ENCODE peak calls at places on chromosomes 2 and 18, in four cellular contexts. G is HuH-7.5, Z is cardiac fibroblast, F is pulmonary artery endothelial cell. A is an unnamed sample.

GRCh38 chr18:61929881-61930640 is 37.3 kb upstream of the RNF152 start:
- DNase-seq in G (no peak), Z (no peak), F (no peak), A (peak)

GRCh38 chr18:62245699-62246098 is 58.6 kb downstream of the RELCH start:
- DNase-seq in G (no peak), Z (no peak), F (no peak), A (no peak)

GRCh38 chr2:20207051-20207450 is 17.9 kb downstream of the SDC1 start:
- DNase-seq in G (no peak), Z (no peak), F (no peak), A (no peak)

GRCh38 chr2:128638311-128638710 is 319.6 kb upstream of the HS6ST1 start:
- DNase-seq in G (no peak), Z (no peak), F (no peak), A (no peak)

GRCh38 chr18:48028716-48029115 is 98.3 kb upstream of the SMAD2 start:
- DNase-seq in G (no peak), Z (no peak), F (no peak), A (no peak)

GRCh38 chr2:68594674-68595492 is 48.5 kb upstream of the PROKR1 start:
- DNase-seq in G (no peak), Z (peak), F (peak), A (peak)

GRCh38 chr2:101546376-101547058 is 71.6 kb upstream of the RFX8 start:
- DNase-seq in G (no peak), Z (peak), F (peak), A (peak)

GRCh38 chr2:38178556-38179419 is 102.8 kb upstream of the CYP1B1 start:
- DNase-seq in G (no peak), Z (peak), F (peak), A (peak)

GRCh38 chr2:23516546-23517256 is 131.7 kb downstream of the KLHL29 start:
- DNase-seq in G (no peak), Z (no peak), F (no peak), A (no peak)

GRCh38 chr2:235573331-235574221 is 79.7 kb downstream of the AGAP1 start:
- DNase-seq in G (no peak), Z (no peak), F (no peak), A (no peak)

GRCh38 chr2:64204006-64204632 is 59.9 kb upstream of the PELI1 start:
- DNase-seq in G (no peak), Z (peak), F (peak), A (peak)

GRCh38 chr18:23735021-23735464 is 45.8 kb downstream of the LAMA3 start:
- DNase-seq in G (no peak), Z (peak), F (no peak), A (peak)

GRCh38 chr18:58484989-58485962 is 143.6 kb downstream of the ALPK2 start:
- DNase-seq in G (no peak), Z (no peak), F (no peak), A (peak)

GRCh38 chr18:79888016-79888415 is 63.4 kb downstream of the SLC66A2 start:
- DNase-seq in G (no peak), Z (no peak), F (no peak), A (no peak)

GRCh38 chr2:113234721-113235346 is 43.9 kb downstream of the PAX8 start:
- DNase-seq in G (no peak), Z (no peak), F (no peak), A (no peak)